ENCODE peak calls at places on chromosomes 13 and 19, in six cellular contexts. F is breast epithelium, X is fibroblast of lung, Z is chondrocyte, V is psoas muscle, P is PC-3. R is an unnamed sample.

GRCh38 chr19:53980553-53981407 is 10.7 kb upstream of the CACNG6 start:
- DNase-seq in P (peak), F (no peak), V (peak), Z (no peak), X (peak), R (no peak)

GRCh38 chr13:32555613-32556012 is 17.0 kb upstream of the N4BP2L2 start:
- DNase-seq in F (no peak), Z (no peak), P (no peak), X (no peak), V (no peak), R (no peak)

GRCh38 chr19:4120531-4120930 is 3.4 kb downstream of the MAP2K2 start:
- DNase-seq in V (no peak), F (no peak), P (peak), X (peak), Z (no peak), R (no peak)

GRCh38 chr19:40365613-40366401 is 17.3 kb downstream of the PLD3 start:
- DNase-seq in P (peak), V (peak), Z (no peak), X (peak), F (peak), R (peak)

GRCh38 chr13:29924482-29924884 is 74.1 kb upstream of the UBL3 start:
- DNase-seq in F (no peak), V (no peak), X (peak), P (peak), Z (no peak), R (no peak)

GRCh38 chr19:35045667-35046300 is 4.3 kb downstream of the HPN start:
- DNase-seq in P (peak), Z (no peak), X (no peak), V (no peak), F (no peak), R (peak)

GRCh38 chr13:66117573-66117972 is 1112.6 kb downstream of the PCDH9 start:
- DNase-seq in P (no peak), Z (no peak), F (no peak), V (no peak), X (no peak), R (no peak)

GRCh38 chr19:41322451-41322850 is 12.5 kb downstream of the CCDC97 start:
- DNase-seq in P (no peak), F (no peak), X (no peak), V (no peak), Z (no peak), R (no peak)

GRCh38 chr13:100541882-100542545 is 46.6 kb downstream of the GGACT start:
- DNase-seq in V (no peak), X (no peak), Z (no peak), P (no peak), F (no peak), R (no peak)

GRCh38 chr13:90118467-90119071 is 1228.9 kb upstream of the MIR17HG start:
- DNase-seq in V (no peak), F (no peak), Z (no peak), P (peak), X (no peak), R (no peak)

GRCh38 chr19:52923782-52924593 is 760 bp upstream of the ZNF888 start:
- DNase-seq in Z (no peak), F (peak), P (peak), V (peak), X (peak), R (no peak)

GRCh38 chr13:114151031-114151430 is 18.6 kb upstream of the RASA3 start:
- DNase-seq in P (no peak), V (no peak), X (no peak), F (no peak), Z (no peak), R (no peak)

GRCh38 chr13:100954430-100955361 is 280.1 kb upstream of the TMTC4 start:
- DNase-seq in V (no peak), P (no peak), Z (no peak), X (peak), F (no peak), R (no peak)

GRCh38 chr13:25018729-25019115 is 77.2 kb upstream of the PABPC3 start:
- DNase-seq in F (no peak), P (no peak), X (no peak), V (no peak), Z (no peak), R (no peak)

GRCh38 chr19:1261863-1262686 is 7.1 kb upstream of the CIRBP start:
- DNase-seq in X (peak), P (peak), Z (no peak), F (peak), V (peak), R (no peak)

GRCh38 chr13:79637086-79637763 is 156.3 kb downstream of the NDFIP2 start:
- DNase-seq in V (peak), P (no peak), F (no peak), X (peak), Z (no peak), R (no peak)

GRCh38 chr19:29062486-29063435 is 150.2 kb downstream of the UQCRFS1 start:
- DNase-seq in F (no peak), V (no peak), Z (peak), X (no peak), P (no peak), R (no peak)

GRCh38 chr19:41928754-41929535 is 696 bp upstream of the ERFL start:
- DNase-seq in X (no peak), F (no peak), Z (no peak), P (no peak), V (no peak), R (no peak)

GRCh38 chr19:35306473-35307246 is 14.7 kb downstream of the MAG start:
- DNase-seq in X (no peak), Z (no peak), P (peak), F (no peak), V (no peak), R (peak)

GRCh38 chr19:46409146-46409545 is 4.2 kb downstream of the CCDC8 start:
- DNase-seq in V (no peak), F (no peak), P (no peak), X (no peak), Z (no peak), R (no peak)

GRCh38 chr19:38733493-38734175 is 10.6 kb downstream of the CAPN12 start:
- DNase-seq in V (no peak), P (no peak), X (no peak), Z (no peak), F (peak), R (no peak)

GRCh38 chr13:51953347-51953746 is 57.9 kb downstream of the ATP7B start:
- DNase-seq in F (no peak), Z (no peak), V (no peak), X (no peak), P (no peak), R (no peak)
- TF ChIP-seq CTCF in F (no peak), Z (no peak), V (no peak), X (no peak), P (no peak), R (no peak)

GRCh38 chr13:98397221-98397620 is 179.7 kb downstream of the STK24 start:
- DNase-seq in V (no peak), X (peak), Z (no peak), F (no peak), P (no peak), R (no peak)
- TF ChIP-seq CTCF in V (peak), X (peak), Z (peak), F (no peak), P (peak), R (no peak)

GRCh38 chr13:26255717-26256277 is 1.9 kb downstream of the CDK8 start:
- DNase-seq in V (no peak), P (peak), X (peak), F (no peak), Z (no peak), R (no peak)
- TF ChIP-seq CTCF in V (no peak), P (peak), X (peak), F (no peak), Z (peak), R (no peak)

GRCh38 chr13:35782793-35783192 is 306.3 kb upstream of the MAB21L1 start:
- DNase-seq in F (no peak), X (no peak), P (no peak), V (no peak), Z (no peak), R (no peak)
- TF ChIP-seq CTCF in F (no peak), X (no peak), P (no peak), V (no peak), Z (no peak), R (no peak)

R was measured in GM20000.